ENCODE peak calls at places on chromosomes 2 and 18, in five cellular contexts. W, S, Z, F and X are unnamed samples.

GRCh38 chr2:227720680-227721079 is 2.9 kb upstream of the SLC19A3 start:
- DNase-seq in F (no peak), W (no peak), Z (no peak), S (no peak), X (no peak)

GRCh38 chr2:151260492-151261239 is 997 bp downstream of the RBM43 start:
- DNase-seq in F (no peak), Z (peak), S (peak), W (no peak), X (no peak)

GRCh38 chr2:148756292-148756975 is 111.9 kb downstream of the EPC2 start:
- DNase-seq in Z (peak), S (peak), F (no peak), W (no peak), X (no peak)

GRCh38 chr2:21422050-21422449 is 298.3 kb downstream of the TDRD15 start:
- DNase-seq in W (no peak), S (no peak), F (no peak), Z (peak), X (no peak)

GRCh38 chr2:179454443-179455218 is 190.0 kb upstream of the SESTD1 start:
- DNase-seq in Z (peak), S (peak), W (no peak), F (no peak), X (no peak)

GRCh38 chr2:165837122-165837521 is 43.1 kb upstream of the GALNT3 start:
- DNase-seq in Z (peak), S (peak), W (no peak), F (no peak), X (no peak)

GRCh38 chr18:8615397-8616025 is 6.3 kb downstream of the RAB12 start:
- DNase-seq in Z (peak), F (no peak), W (peak), S (peak), X (no peak)

GRCh38 chr2:170814551-170815245 is 2.0 kb upstream of the GAD1 start:
- DNase-seq in S (no peak), Z (no peak), F (no peak), W (no peak), X (no peak)

GRCh38 chr18:58484989-58485962 is 143.6 kb downstream of the ALPK2 start:
- DNase-seq in W (no peak), Z (no peak), F (no peak), S (no peak), X (no peak)

GRCh38 chr2:48448274-48449061 is 81.5 kb upstream of the STON1 start:
- DNase-seq in Z (peak), W (no peak), F (no peak), S (peak), X (no peak)

GRCh38 chr2:228180126-228181097 is 1.1 kb downstream of the SPHKAP start:
- DNase-seq in W (no peak), Z (no peak), S (no peak), F (no peak), X (peak)

GRCh38 chr18:7657050-7657449 is 89.9 kb downstream of the PTPRM start:
- DNase-seq in W (no peak), S (no peak), Z (no peak), F (no peak), X (no peak)

GRCh38 chr18:51193621-51194287 is 3.7 kb downstream of the MEX3C start:
- DNase-seq in Z (peak), S (peak), W (no peak), F (no peak), X (no peak)

DNA sequence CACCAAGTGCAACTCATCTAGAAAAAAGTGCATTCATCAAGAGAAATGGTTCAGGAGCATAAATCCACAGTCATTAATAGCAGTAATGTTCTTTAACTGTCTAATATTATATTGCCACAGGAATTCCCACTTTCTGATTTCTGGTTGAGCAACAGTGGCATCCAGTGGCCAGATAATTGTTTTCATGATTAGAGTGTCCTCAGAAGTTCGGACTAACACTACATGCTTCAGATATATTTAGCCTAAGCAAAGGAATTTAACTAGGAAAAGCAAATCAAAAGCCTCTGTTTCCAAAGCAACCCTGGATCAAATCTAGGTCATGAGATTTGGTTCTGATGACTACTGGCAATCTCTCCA is 9.8 kb upstream of the ERBB4 start:
- DNase-seq in F (peak), Z (peak), S (peak), W (no peak), X (no peak)
- TF ChIP-seq CTCF in F (peak), Z (peak), S (peak), W (peak), X (peak)

GRCh38 chr2:240663791-240664190 is 18.9 kb downstream of the AQP12B start:
- DNase-seq in F (no peak), S (no peak), W (no peak), Z (no peak), X (no peak)
- TF ChIP-seq CTCF in F (peak), S (no peak), W (no peak), Z (no peak), X (peak)

GRCh38 chr2:46365913-46366674 is 68.9 kb downstream of the EPAS1 start:
- DNase-seq in W (no peak), Z (peak), F (no peak), S (peak), X (no peak)
- TF ChIP-seq CTCF in W (peak), Z (peak), F (peak), S (peak), X (peak)

DNA sequence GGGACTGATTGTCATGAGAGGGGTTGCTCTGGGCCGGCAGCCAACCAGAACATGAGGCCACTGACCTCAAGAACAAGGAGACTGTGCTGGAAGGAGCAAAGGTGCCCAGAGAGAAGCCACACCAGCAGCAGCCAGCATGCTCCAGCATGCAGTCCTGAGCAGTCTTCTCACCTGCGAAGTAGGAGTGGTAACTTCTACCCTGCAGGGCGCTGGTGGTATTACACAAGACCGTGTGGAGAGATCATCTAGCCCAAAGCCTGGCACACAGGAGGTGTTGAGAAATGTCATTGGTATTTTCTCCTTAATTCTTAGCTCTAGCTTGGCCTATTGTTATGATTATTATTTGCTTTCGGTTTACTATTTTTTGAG is 132.7 kb downstream of the TSN start:
- DNase-seq in S (no peak), W (no peak), Z (no peak), F (no peak), X (no peak)
- TF ChIP-seq CTCF in S (peak), W (peak), Z (no peak), F (peak), X (peak)

DNA sequence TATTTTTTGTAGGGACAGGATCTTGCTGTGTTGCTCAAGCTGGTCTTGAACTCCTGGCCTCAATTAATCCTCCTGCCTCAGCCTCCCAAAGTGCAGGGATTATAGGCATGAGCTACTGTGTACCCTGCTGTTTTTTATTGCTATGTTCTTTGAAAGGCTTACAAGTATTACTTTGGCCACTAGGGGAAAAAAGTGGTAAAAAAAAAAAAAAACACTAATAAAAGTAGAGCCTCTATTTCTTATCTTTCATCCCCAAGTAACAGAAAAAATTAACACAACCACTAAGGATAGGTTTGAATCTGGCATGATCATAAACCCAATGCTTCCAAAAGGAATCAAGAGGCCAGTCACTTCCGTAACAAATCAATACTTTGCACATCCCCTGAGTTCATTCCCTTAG is 11.6 kb downstream of the NOL10 start:
- DNase-seq in W (no peak), Z (no peak), S (no peak), F (no peak), X (no peak)
- TF ChIP-seq CTCF in W (no peak), Z (peak), S (no peak), F (peak), X (peak)

GRCh38 chr18:79940814-79941472 is 10.5 kb downstream of the SLC66A2 start:
- DNase-seq in F (no peak), Z (no peak), W (no peak), S (no peak), X (no peak)

GRCh38 chr18:79939096-79939495 is 12.4 kb downstream of the SLC66A2 start:
- DNase-seq in W (no peak), S (no peak), Z (no peak), F (no peak), X (no peak)

GRCh38 chr18:79942211-79942610 is 9.2 kb downstream of the SLC66A2 start:
- DNase-seq in F (no peak), Z (no peak), W (no peak), S (no peak), X (no peak)

GRCh38 chr18:79941473-79942119 is 9.9 kb downstream of the SLC66A2 start:
- DNase-seq in Z (no peak), W (no peak), F (no peak), S (no peak), X (no peak)

GRCh38 chr18:79940126-79940813 is 11.2 kb downstream of the SLC66A2 start:
- DNase-seq in S (no peak), W (no peak), F (no peak), Z (no peak), X (no peak)
- TF ChIP-seq CTCF in S (no peak), W (no peak), F (no peak), Z (no peak), X (no peak)

DNA sequence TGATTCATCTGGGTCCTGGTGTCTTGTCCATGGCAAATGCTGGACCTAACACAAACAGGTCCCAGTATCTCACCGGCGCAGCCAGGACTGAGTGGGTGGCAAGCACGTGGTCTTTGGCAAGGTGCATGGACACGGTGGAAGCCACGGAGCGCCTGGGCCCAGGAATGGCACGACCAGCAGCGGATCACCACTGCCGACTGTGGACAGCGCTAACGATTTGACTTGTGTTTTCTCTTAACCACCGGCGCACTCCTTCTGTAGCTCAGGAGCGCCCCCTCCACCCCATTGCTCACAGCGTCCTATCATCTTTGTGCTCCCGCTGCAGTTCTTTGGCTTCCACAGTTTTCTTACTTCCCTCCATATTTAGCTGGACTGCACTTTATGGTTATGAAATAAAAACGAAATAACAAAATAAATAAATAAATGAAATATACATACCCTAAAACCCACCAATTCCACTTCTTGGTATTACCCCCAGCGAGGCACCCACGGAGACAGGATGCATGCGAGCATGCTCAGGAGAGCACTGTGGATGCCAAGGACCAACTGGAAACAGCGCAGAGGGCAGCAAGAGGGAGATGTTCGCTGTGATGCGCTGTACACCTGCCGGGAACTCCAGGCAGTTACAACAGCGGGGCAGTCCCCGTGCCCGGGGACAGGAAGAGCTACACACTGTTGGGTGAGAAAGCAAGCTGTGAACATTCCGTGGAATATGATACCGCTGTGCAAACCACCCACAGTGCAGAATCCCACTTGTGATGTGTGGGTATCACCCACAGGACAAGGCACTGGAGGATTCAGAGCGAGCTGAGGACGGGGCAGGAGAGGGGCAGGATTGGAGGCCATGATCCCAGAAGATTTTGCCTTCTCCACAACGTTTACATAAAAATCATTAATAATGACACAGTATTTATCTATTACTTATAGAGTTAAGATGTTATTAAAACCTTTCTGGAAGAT is 7.0 kb upstream of the CIDEA start:
- DNase-seq in F (no peak), Z (no peak), W (no peak), S (no peak), X (no peak)
- TF ChIP-seq CTCF in F (peak), Z (peak), W (no peak), S (peak), X (peak)

DNA sequence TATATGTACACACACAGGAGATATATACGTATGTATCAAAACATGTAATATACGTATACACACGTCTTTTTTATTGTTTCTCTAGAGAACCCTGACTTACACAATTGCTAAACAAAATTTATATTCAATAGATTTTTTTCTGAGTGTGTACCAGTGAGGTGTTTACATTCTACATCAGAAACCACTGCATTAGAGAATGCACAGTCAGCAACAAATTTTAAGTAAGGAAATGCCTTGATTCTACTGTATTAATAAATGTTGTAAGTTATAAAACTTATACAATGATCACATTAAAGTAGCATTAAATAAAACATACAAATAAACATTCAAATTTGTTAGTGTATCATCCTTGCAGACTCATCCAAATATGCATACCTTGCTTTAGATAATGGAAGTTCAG is 376.4 kb upstream of the FAM98A start:
- DNase-seq in S (no peak), F (no peak), Z (no peak), W (no peak), X (no peak)
- TF ChIP-seq CTCF in S (no peak), F (no peak), Z (no peak), W (no peak), X (no peak)

GRCh38 chr2:42812899-42813479 is 20.6 kb upstream of the HAAO start:
- DNase-seq in W (no peak), S (peak), F (no peak), Z (peak), X (no peak)
- TF ChIP-seq CTCF in W (no peak), S (peak), F (peak), Z (peak), X (peak)

DNA sequence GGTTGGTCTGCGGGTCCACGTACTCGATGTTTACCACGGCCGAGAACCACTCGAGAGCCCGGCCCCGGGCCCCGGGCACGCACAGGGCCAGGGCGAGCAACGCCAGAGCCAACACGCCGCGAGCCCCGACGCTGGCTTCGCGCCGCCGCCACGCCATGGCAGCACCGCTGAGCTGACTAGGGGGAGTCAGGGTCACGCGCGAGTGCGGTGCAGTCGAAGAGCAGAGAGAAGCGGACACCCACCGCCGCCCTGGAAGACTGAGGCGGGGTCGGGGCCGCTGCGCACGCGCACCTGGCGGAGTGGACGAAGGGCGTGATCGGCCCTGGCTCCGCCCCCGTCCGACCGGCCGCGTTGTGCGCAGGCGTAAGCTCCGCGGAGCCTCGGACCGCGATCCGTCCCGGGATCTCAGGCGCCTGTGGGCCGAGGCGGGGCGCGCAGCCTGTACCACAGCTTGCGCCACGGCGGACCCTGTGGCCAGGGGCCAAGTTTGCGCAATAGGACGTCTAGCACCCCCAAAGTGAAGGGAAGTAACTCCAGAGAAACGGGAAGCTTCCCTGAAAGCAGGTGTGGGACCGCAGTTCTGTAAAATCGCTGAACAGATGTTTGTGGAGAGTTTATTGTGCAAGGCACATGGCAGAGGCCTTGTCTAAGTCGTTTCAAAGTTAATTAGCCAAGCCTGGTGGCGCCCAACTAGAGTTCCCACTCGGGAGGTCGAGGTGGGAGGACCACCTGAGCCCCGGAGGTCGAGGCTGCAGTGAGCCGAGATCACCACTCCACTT is at the start of gene RNF149:
- DNase-seq in S (peak), F (no peak), W (peak), Z (peak), X (peak)
- TF ChIP-seq CTCF in S (no peak), F (no peak), W (no peak), Z (no peak), X (no peak)